ENCODE peak calls at places on chromosomes 7 and 10, in four cellular contexts. K is GM12878, H is HepG2, N is HCT116. S is an unnamed sample.

GRCh38 chr10:95336702-95337101 is 45.9 kb upstream of the PDLIM1 start:
- DNase-seq in K (no peak), H (no peak), N (no peak), S (no peak)

GRCh38 chr7:77679608-77680007 is 16.7 kb upstream of the RSBN1L start:
- DNase-seq in K (no peak), H (no peak), N (no peak), S (peak)

GRCh38 chr10:108034808-108035207 is 870.3 kb upstream of the SORCS1 start:
- DNase-seq in K (no peak), H (no peak), N (no peak), S (no peak)

GRCh38 chr10:55283041-55283440 is 482.0 kb upstream of the PCDH15 start:
- DNase-seq in K (no peak), H (no peak), N (no peak), S (no peak)

GRCh38 chr10:36496728-36497127 is 628.7 kb upstream of the ANKRD30A start:
- DNase-seq in K (no peak), H (no peak), N (no peak), S (no peak)

GRCh38 chr10:69389827-69390490 is 26.8 kb downstream of the TACR2 start:
- DNase-seq in K (no peak), H (no peak), N (no peak), S (peak)

GRCh38 chr10:78333362-78334143 is 299.9 kb downstream of the RPS24 start:
- DNase-seq in K (no peak), H (no peak), N (no peak), S (no peak)

GRCh38 chr7:151251926-151252835 is 3.7 kb upstream of the SMARCD3 start:
- DNase-seq in K (no peak), H (no peak), N (no peak), S (peak)

GRCh38 chr7:46759711-46760480 is 822.0 kb downstream of the TNS3 start:
- DNase-seq in K (no peak), H (no peak), N (no peak), S (peak)

GRCh38 chr10:80207768-80208385 is 2.5 kb upstream of the ANXA11 start:
- DNase-seq in K (no peak), H (no peak), N (no peak), S (no peak)

GRCh38 chr10:62308101-62308500 is 39.5 kb upstream of the RTKN2 start:
- DNase-seq in K (no peak), H (no peak), N (no peak), S (no peak)

GRCh38 chr10:102644646-102645387 is 538 bp downstream of the TRIM8 start:
- DNase-seq in K (no peak), H (peak), N (peak), S (peak)

GRCh38 chr7:116316838-116317612 is 106.7 kb downstream of the TES start:
- DNase-seq in K (peak), H (peak), N (peak), S (peak)

GRCh38 chr7:32152576-32152975 is 82.4 kb upstream of the PDE1C start:
- DNase-seq in K (no peak), H (no peak), N (no peak), S (no peak)

GRCh38 chr10:24382979-24383663 is 174.2 kb downstream of the KIAA1217 start:
- DNase-seq in K (no peak), H (peak), N (no peak), S (peak)

DNA sequence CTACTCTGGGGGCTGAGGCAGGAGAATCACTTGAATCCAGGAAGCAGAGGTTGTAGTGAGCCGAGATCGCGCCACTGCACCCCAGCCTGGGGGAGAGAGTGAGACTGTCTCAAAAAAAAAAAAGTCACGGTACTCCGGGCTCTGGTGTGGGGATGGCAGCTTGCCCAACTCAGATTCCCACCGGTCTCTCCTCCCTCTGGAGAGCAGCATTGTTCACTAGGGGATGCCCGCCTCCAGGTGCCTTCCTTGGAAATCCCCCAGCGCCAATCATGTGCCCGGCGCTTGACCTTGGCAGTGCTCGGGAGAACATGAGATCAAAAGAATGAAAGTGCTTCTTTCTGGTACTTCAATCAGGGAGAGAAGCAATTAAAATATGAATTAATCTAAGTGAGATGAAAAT is 1127.4 kb upstream of the AUTS2 start:
- DNase-seq in K (no peak), H (no peak), N (no peak), S (no peak)
- TF ChIP-seq JUND in K (no peak), H (no peak), N (no peak), S (no peak)

DNA sequence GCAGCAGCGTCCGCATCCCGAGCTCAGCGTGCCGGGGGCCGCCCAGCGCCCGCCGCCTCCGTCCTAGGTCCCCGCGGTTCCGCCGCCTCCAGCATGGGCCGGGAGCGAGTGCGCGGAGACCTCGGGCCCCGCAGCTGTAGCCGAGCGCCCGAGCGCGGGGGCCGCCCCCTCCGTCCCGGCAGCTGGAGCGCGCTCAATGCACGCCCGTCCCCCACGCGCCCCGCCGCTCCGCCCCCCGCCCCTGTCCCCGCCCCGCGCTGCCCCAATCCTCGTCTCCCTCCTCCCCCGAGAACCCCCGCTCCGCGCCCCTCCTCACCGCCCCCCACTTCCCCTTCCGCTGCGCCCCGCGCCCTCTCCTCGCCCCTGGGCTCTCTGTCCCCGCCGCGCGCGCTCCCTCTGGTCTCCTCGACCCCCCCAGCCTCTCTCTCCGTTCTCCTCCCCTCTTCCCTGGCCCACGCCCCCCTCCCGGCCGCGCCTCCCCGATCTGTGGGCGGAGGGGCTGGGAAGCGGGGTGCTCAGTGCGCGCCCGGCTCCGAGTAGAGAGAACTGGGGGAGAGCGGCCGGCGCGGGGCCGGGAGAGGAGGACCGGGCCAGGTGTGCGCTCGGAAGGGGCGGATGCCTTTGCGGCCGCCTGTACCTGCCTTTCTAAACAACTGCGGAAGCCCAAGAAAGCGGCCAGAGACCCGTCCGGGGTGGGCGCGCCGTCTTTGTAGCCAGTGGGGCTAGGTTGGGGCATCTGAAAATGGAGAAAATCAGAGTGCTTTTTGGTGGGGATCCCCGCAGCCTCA is at the start of gene VIPR2:
- DNase-seq in K (no peak), H (no peak), N (no peak), S (no peak)
- TF ChIP-seq JUND in K (no peak), H (no peak), N (no peak), S (no peak)

GRCh38 chr10:99125879-99126278 is 109.8 kb downstream of the HPSE2 start:
- DNase-seq in K (no peak), H (no peak), N (no peak), S (no peak)
- TF ChIP-seq JUND in K (no peak), H (no peak), N (no peak), S (no peak)

DNA sequence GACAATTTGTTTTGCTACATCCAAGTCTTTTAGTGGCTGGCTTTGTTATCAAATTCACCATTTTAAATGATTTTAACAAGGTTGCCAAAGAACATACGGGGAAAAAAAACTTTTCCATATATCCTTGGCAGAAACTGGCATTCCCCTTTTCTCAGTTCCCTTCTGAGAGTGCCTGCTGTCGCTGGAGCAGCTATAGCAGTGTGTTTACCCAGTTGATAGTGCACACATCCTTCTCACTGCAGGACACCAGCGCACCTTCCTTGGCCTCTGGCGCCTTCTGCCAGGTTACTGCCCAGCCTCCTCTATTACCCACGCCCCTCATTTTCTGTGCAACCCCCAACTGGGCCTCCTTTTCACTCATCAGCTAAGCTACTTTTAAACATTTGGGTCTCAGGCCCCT is 94.1 kb downstream of the ALOX5 start:
- DNase-seq in K (no peak), H (no peak), N (no peak), S (no peak)
- TF ChIP-seq JUND in K (no peak), H (no peak), N (no peak), S (no peak)

GRCh38 chr7:5478568-5479045 is 55.0 kb upstream of the TNRC18 start:
- DNase-seq in K (no peak), H (no peak), N (no peak), S (no peak)

GRCh38 chr7:5477723-5478531 is 54.3 kb upstream of the TNRC18 start:
- DNase-seq in K (no peak), H (no peak), N (no peak), S (no peak)

GRCh38 chr7:5477126-5477525 is 53.5 kb upstream of the TNRC18 start:
- DNase-seq in K (no peak), H (no peak), N (no peak), S (no peak)

GRCh38 chr7:5479941-5480517 is 56.4 kb upstream of the TNRC18 start:
- DNase-seq in K (no peak), H (no peak), N (no peak), S (no peak)

DNA sequence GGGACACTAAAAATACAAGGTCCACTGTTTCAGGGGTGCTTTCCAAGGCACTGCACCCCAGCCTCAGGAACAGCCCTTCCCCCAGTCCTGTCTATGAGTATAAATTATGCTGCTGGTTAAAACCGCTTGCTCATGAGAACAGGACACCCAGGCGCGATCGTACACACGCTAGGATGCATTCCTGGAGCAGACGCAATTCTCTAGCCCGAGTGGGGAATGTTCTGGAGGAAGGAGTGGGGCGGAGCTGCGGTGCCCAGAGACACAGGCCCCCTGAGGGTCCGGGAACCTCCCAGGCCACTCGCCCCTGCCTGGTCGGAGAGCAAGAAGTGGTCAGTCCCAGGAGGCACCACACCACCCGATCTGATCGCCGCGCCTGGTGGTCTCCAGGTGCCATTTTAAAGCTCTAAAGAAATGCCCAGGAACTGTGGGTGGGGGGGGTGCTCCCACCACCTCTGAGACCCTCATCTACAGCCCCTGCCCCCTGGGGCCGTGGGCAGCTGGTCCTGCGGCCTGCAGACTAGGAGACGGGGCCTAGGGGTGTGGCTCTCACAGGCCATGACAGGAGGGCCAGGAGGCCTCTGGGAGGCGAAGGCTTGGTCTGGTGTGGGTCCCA is 55.6 kb upstream of the TNRC18 start:
- DNase-seq in K (no peak), H (no peak), N (no peak), S (no peak)
- TF ChIP-seq JUND in K (no peak), H (no peak), N (no peak), S (no peak)

GRCh38 chr10:3455385-3456334 is 283.1 kb upstream of the PITRM1 start:
- DNase-seq in K (no peak), H (no peak), N (no peak), S (peak)

GRCh38 chr10:3464760-3465405 is 292.3 kb upstream of the PITRM1 start:
- DNase-seq in K (no peak), H (no peak), N (no peak), S (peak)

GRCh38 chr10:3465406-3465891 is 292.9 kb upstream of the PITRM1 start:
- DNase-seq in K (no peak), H (no peak), N (no peak), S (no peak)

GRCh38 chr10:3460420-3461128 is 288.0 kb upstream of the PITRM1 start:
- DNase-seq in K (no peak), H (no peak), N (no peak), S (no peak)
- TF ChIP-seq JUND in K (no peak), H (no peak), N (no peak), S (no peak)

GRCh38 chr7:66152538-66153191 is 38.0 kb downstream of the CRCP start:
- DNase-seq in K (no peak), H (no peak), N (no peak), S (no peak)
- TF ChIP-seq JUND in K (no peak), H (no peak), N (no peak), S (no peak)

DNA sequence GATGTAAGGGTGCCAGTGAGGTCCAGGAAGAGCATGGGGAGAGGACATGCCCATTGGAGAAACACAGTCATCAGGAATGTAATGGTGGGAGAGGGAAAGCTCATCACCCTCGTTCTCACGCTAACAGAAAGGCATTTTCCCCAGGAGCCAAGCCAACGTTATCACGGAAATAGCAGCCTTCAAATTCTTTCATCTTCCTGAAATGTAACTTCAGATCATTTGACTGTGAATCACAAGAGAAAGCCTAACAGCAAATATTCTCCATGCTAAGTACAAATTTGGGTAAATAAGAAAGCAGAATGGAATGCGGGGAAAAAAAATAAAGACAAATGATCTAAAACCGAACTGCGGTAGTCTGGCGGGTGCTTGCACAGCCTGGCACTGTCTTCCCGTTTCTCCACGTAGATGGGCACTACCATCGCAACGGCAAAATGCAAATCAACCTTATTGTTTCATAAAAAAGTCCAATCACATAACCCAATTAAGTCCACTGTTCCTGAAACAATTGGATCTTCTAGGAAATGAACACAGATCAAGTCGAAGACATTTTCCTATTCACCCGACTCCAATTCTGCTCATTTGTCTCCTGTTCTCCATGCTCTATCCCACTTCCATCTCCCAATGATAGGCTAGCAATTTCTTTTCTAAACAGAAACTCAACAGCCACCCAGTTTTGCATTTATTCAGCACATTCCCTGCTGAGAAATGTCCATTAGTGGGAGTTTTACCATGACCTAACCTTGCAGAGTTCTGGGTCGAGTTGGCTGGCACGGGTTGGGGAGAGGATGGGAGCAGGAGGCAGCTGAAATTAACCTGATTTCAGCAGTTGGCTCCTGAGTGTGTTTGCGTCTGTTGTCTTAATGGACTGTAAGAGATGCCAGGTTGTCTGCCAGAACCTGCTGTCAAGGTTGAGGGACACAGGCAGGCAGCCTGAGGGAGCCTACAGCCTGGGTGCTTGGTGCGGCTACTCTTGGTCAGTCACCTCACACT is 74.6 kb upstream of the FRMD4A start:
- DNase-seq in K (no peak), H (no peak), N (no peak), S (no peak)
- TF ChIP-seq JUND in K (no peak), H (no peak), N (no peak), S (no peak)

DNA sequence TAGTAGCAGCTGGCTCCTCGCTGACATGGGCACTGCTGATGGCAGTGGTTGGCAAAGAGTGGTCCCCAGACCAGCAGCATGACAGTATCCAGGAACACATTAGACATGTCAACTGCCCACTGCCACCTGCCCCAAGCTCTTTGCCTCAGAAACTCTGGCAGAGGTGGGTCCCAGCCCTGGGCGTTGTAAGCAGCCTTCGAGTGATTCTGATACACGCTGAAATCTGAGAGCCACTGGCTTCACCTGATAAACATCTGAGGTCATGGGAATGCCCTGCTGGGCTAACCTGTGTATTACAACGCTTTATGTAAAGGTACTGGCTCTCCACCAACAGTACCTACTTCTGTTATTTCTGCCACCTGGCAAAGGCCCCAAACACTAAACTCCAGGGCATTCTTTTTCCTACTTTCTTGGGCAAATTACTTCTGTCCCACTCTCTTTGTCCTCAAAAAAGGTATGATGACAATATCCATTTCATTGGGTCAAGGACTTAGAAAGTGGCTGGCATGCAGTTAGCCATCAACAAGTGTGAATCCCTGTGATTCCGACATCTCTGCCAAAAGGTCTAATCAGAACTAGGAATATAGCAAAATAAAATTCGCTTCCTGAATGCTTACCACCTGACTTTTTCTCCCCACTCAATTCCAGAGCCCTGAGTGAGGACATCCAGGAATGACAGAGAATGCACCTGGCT is 9.2 kb downstream of the SGMS1 start:
- DNase-seq in K (no peak), H (peak), N (peak), S (no peak)
- TF ChIP-seq JUND in K (no peak), H (no peak), N (no peak), S (no peak)

GRCh38 chr7:107659666-107660065 is 962 bp upstream of the SLC26A4 start:
- DNase-seq in K (no peak), H (no peak), N (peak), S (no peak)

GRCh38 chr7:107660381-107661080 is at the start of gene SLC26A4:
- DNase-seq in K (no peak), H (no peak), N (no peak), S (no peak)

GRCh38 chr7:107661865-107662379 is 1.3 kb downstream of the SLC26A4 start:
- DNase-seq in K (no peak), H (no peak), N (no peak), S (no peak)

GRCh38 chr7:107663196-107663595 is 2.6 kb downstream of the SLC26A4 start:
- DNase-seq in K (no peak), H (no peak), N (no peak), S (no peak)

DNA sequence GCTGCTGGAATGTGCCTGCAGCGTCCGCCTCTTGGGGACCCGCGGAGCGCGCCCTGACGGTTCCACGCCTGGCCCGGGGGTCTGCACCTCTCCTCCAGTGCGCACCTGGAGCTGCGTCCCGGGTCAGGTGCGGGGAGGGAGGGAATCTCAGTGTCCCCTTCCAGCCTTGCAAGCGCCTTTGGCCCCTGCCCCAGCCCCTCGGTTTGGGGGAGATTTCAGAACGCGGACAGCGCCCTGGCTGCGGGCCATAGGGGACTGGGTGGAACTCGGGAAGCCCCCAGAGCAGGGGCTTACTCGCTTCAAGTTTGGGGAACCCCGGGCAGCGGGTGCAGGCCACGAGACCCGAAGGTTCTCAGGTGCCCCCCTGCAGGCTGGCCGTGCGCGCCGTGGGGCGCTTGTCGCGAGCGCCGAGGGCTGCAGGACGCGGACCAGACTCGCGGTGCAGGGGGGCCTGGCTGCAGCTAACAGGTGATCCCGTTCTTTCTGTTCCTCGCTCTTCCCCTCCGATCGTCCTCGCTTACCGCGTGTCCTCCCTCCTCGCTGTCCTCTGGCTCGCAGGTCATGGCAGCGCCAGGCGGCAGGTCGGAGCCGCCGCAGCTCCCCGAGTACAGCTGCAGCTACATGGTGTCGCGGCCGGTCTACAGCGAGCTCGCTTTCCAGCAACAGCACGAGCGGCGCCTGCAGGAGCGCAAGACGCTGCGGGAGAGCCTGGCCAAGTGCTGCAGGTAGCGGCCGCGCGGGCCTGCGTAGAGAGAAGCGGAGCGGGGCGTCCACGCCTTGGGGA is 645 bp downstream of the SLC26A4 start:
- DNase-seq in K (no peak), H (peak), N (no peak), S (peak)
- TF ChIP-seq JUND in K (no peak), H (no peak), N (no peak), S (no peak)

S was measured in T47D.